ENCODE peak calls at places on chromosomes 2 and 18, in ten cellular contexts. One of them, this sample, is unnamed.

GRCh38 chr2:81658227-81658626 is 1353.7 kb upstream of the LRRTM1 start:
- DNase-seq in GM12865: no peak
- DNase-seq in heart left ventricle: no peak
- DNase-seq in NCI-H446 treated with DMSO at 0.1 percent for 48 hours: no peak
- DNase-seq in 8988T: no peak
- DNase-seq in activated T-cell treated with anti-CD3 and anti-CD28 coated beads for 1 hour: no peak
- DNase-seq in SK-N-DZ: no peak
- DNase-seq in mesothelial cell of epicardium: no peak
- DNase-seq in NCI-H1092 treated with DMSO at 0.1 percent for 48 hours: no peak
- DNase-seq in activated naive CD8-positive, alpha-beta T cell treated with anti-CD3 and anti-CD28 coated beads for 36 hours: no peak
- DNase-seq in this sample: no peak

GRCh38 chr2:99880148-99880983 is 262.0 kb downstream of the AFF3 start:
- DNase-seq in GM12865: no peak
- DNase-seq in heart left ventricle: no peak
- DNase-seq in NCI-H446 treated with DMSO at 0.1 percent for 48 hours: peak
- DNase-seq in 8988T: peak
- DNase-seq in activated T-cell treated with anti-CD3 and anti-CD28 coated beads for 1 hour: no peak
- DNase-seq in SK-N-DZ: peak
- DNase-seq in mesothelial cell of epicardium: no peak
- DNase-seq in NCI-H1092 treated with DMSO at 0.1 percent for 48 hours: peak
- DNase-seq in activated naive CD8-positive, alpha-beta T cell treated with anti-CD3 and anti-CD28 coated beads for 36 hours: no peak
- DNase-seq in this sample: peak

GRCh38 chr18:57733861-57734260 is 69.3 kb downstream of the ATP8B1 start:
- DNase-seq in GM12865: no peak
- DNase-seq in heart left ventricle: no peak
- DNase-seq in NCI-H446 treated with DMSO at 0.1 percent for 48 hours: no peak
- DNase-seq in 8988T: no peak
- DNase-seq in activated T-cell treated with anti-CD3 and anti-CD28 coated beads for 1 hour: no peak
- DNase-seq in SK-N-DZ: no peak
- DNase-seq in mesothelial cell of epicardium: no peak
- DNase-seq in NCI-H1092 treated with DMSO at 0.1 percent for 48 hours: no peak
- DNase-seq in activated naive CD8-positive, alpha-beta T cell treated with anti-CD3 and anti-CD28 coated beads for 36 hours: no peak
- DNase-seq in this sample: no peak

GRCh38 chr2:7882296-7882695 is 799.6 kb upstream of the ID2 start:
- DNase-seq in GM12865: no peak
- DNase-seq in heart left ventricle: no peak
- DNase-seq in NCI-H446 treated with DMSO at 0.1 percent for 48 hours: no peak
- DNase-seq in 8988T: no peak
- DNase-seq in activated T-cell treated with anti-CD3 and anti-CD28 coated beads for 1 hour: no peak
- DNase-seq in SK-N-DZ: no peak
- DNase-seq in mesothelial cell of epicardium: no peak
- DNase-seq in NCI-H1092 treated with DMSO at 0.1 percent for 48 hours: no peak
- DNase-seq in activated naive CD8-positive, alpha-beta T cell treated with anti-CD3 and anti-CD28 coated beads for 36 hours: no peak
- DNase-seq in this sample: no peak

GRCh38 chr18:61833387-61833786 is 59.4 kb downstream of the RNF152 start:
- DNase-seq in GM12865: peak
- DNase-seq in heart left ventricle: no peak
- DNase-seq in NCI-H446 treated with DMSO at 0.1 percent for 48 hours: no peak
- DNase-seq in 8988T: no peak
- DNase-seq in activated T-cell treated with anti-CD3 and anti-CD28 coated beads for 1 hour: no peak
- DNase-seq in SK-N-DZ: no peak
- DNase-seq in mesothelial cell of epicardium: no peak
- DNase-seq in NCI-H1092 treated with DMSO at 0.1 percent for 48 hours: no peak
- DNase-seq in activated naive CD8-positive, alpha-beta T cell treated with anti-CD3 and anti-CD28 coated beads for 36 hours: no peak
- DNase-seq in this sample: no peak

GRCh38 chr2:193793914-193794313 is 1599.2 kb upstream of the TMEFF2 start:
- DNase-seq in GM12865: no peak
- DNase-seq in heart left ventricle: no peak
- DNase-seq in NCI-H446 treated with DMSO at 0.1 percent for 48 hours: no peak
- DNase-seq in 8988T: no peak
- DNase-seq in activated T-cell treated with anti-CD3 and anti-CD28 coated beads for 1 hour: no peak
- DNase-seq in SK-N-DZ: no peak
- DNase-seq in mesothelial cell of epicardium: no peak
- DNase-seq in NCI-H1092 treated with DMSO at 0.1 percent for 48 hours: no peak
- DNase-seq in activated naive CD8-positive, alpha-beta T cell treated with anti-CD3 and anti-CD28 coated beads for 36 hours: no peak
- DNase-seq in this sample: no peak

GRCh38 chr2:71602581-71602980 is 149.2 kb downstream of the DYSF start:
- DNase-seq in GM12865: no peak
- DNase-seq in heart left ventricle: no peak
- DNase-seq in NCI-H446 treated with DMSO at 0.1 percent for 48 hours: no peak
- DNase-seq in 8988T: no peak
- DNase-seq in activated T-cell treated with anti-CD3 and anti-CD28 coated beads for 1 hour: no peak
- DNase-seq in SK-N-DZ: no peak
- DNase-seq in mesothelial cell of epicardium: no peak
- DNase-seq in NCI-H1092 treated with DMSO at 0.1 percent for 48 hours: no peak
- DNase-seq in activated naive CD8-positive, alpha-beta T cell treated with anti-CD3 and anti-CD28 coated beads for 36 hours: no peak
- DNase-seq in this sample: peak

GRCh38 chr2:138787053-138787666 is 7.0 kb upstream of the NXPH2 start:
- DNase-seq in GM12865: peak
- DNase-seq in heart left ventricle: no peak
- DNase-seq in NCI-H446 treated with DMSO at 0.1 percent for 48 hours: peak
- DNase-seq in 8988T: no peak
- DNase-seq in activated T-cell treated with anti-CD3 and anti-CD28 coated beads for 1 hour: no peak
- DNase-seq in SK-N-DZ: peak
- DNase-seq in mesothelial cell of epicardium: no peak
- DNase-seq in NCI-H1092 treated with DMSO at 0.1 percent for 48 hours: peak
- DNase-seq in activated naive CD8-positive, alpha-beta T cell treated with anti-CD3 and anti-CD28 coated beads for 36 hours: no peak
- DNase-seq in this sample: no peak

GRCh38 chr2:96526615-96527014 is 9.9 kb upstream of the ARID5A start:
- DNase-seq in GM12865: no peak
- DNase-seq in heart left ventricle: no peak
- DNase-seq in NCI-H446 treated with DMSO at 0.1 percent for 48 hours: no peak
- DNase-seq in 8988T: no peak
- DNase-seq in activated T-cell treated with anti-CD3 and anti-CD28 coated beads for 1 hour: no peak
- DNase-seq in SK-N-DZ: no peak
- DNase-seq in mesothelial cell of epicardium: no peak
- DNase-seq in NCI-H1092 treated with DMSO at 0.1 percent for 48 hours: no peak
- DNase-seq in activated naive CD8-positive, alpha-beta T cell treated with anti-CD3 and anti-CD28 coated beads for 36 hours: no peak
- DNase-seq in this sample: peak

GRCh38 chr2:32812316-32812715 is 134.4 kb upstream of the LTBP1 start:
- DNase-seq in GM12865: no peak
- DNase-seq in heart left ventricle: no peak
- DNase-seq in NCI-H446 treated with DMSO at 0.1 percent for 48 hours: no peak
- DNase-seq in 8988T: no peak
- DNase-seq in activated T-cell treated with anti-CD3 and anti-CD28 coated beads for 1 hour: no peak
- DNase-seq in SK-N-DZ: no peak
- DNase-seq in mesothelial cell of epicardium: no peak
- DNase-seq in NCI-H1092 treated with DMSO at 0.1 percent for 48 hours: no peak
- DNase-seq in activated naive CD8-positive, alpha-beta T cell treated with anti-CD3 and anti-CD28 coated beads for 36 hours: no peak
- DNase-seq in this sample: no peak

GRCh38 chr18:62572456-62572855 is 49.6 kb downstream of the ZCCHC2 start:
- DNase-seq in GM12865: no peak
- DNase-seq in heart left ventricle: no peak
- DNase-seq in NCI-H446 treated with DMSO at 0.1 percent for 48 hours: no peak
- DNase-seq in 8988T: no peak
- DNase-seq in activated T-cell treated with anti-CD3 and anti-CD28 coated beads for 1 hour: no peak
- DNase-seq in SK-N-DZ: no peak
- DNase-seq in mesothelial cell of epicardium: no peak
- DNase-seq in NCI-H1092 treated with DMSO at 0.1 percent for 48 hours: no peak
- DNase-seq in activated naive CD8-positive, alpha-beta T cell treated with anti-CD3 and anti-CD28 coated beads for 36 hours: no peak
- DNase-seq in this sample: no peak

GRCh38 chr2:17380003-17380402 is 138.2 kb downstream of the RAD51AP2 start:
- DNase-seq in GM12865: no peak
- DNase-seq in heart left ventricle: no peak
- DNase-seq in NCI-H446 treated with DMSO at 0.1 percent for 48 hours: no peak
- DNase-seq in 8988T: no peak
- DNase-seq in activated T-cell treated with anti-CD3 and anti-CD28 coated beads for 1 hour: no peak
- DNase-seq in SK-N-DZ: no peak
- DNase-seq in mesothelial cell of epicardium: no peak
- DNase-seq in NCI-H1092 treated with DMSO at 0.1 percent for 48 hours: no peak
- DNase-seq in activated naive CD8-positive, alpha-beta T cell treated with anti-CD3 and anti-CD28 coated beads for 36 hours: no peak
- DNase-seq in this sample: no peak

GRCh38 chr2:84781942-84782716 is 98.8 kb downstream of the TRABD2A start:
- DNase-seq in GM12865: peak
- DNase-seq in heart left ventricle: no peak
- DNase-seq in NCI-H446 treated with DMSO at 0.1 percent for 48 hours: no peak
- DNase-seq in 8988T: no peak
- DNase-seq in activated T-cell treated with anti-CD3 and anti-CD28 coated beads for 1 hour: peak
- DNase-seq in SK-N-DZ: no peak
- DNase-seq in mesothelial cell of epicardium: no peak
- DNase-seq in NCI-H1092 treated with DMSO at 0.1 percent for 48 hours: no peak
- DNase-seq in activated naive CD8-positive, alpha-beta T cell treated with anti-CD3 and anti-CD28 coated beads for 36 hours: peak
- DNase-seq in this sample: no peak

GRCh38 chr2:150110548-150110947 is 376.9 kb downstream of the RND3 start:
- DNase-seq in GM12865: no peak
- DNase-seq in heart left ventricle: no peak
- DNase-seq in NCI-H446 treated with DMSO at 0.1 percent for 48 hours: no peak
- DNase-seq in 8988T: no peak
- DNase-seq in activated T-cell treated with anti-CD3 and anti-CD28 coated beads for 1 hour: no peak
- DNase-seq in SK-N-DZ: no peak
- DNase-seq in mesothelial cell of epicardium: no peak
- DNase-seq in NCI-H1092 treated with DMSO at 0.1 percent for 48 hours: no peak
- DNase-seq in activated naive CD8-positive, alpha-beta T cell treated with anti-CD3 and anti-CD28 coated beads for 36 hours: no peak
- DNase-seq in this sample: no peak

GRCh38 chr18:10041180-10041579 is 127.4 kb downstream of the VAPA start:
- DNase-seq in GM12865: no peak
- DNase-seq in heart left ventricle: peak
- DNase-seq in NCI-H446 treated with DMSO at 0.1 percent for 48 hours: no peak
- DNase-seq in 8988T: no peak
- DNase-seq in activated T-cell treated with anti-CD3 and anti-CD28 coated beads for 1 hour: no peak
- DNase-seq in SK-N-DZ: no peak
- DNase-seq in mesothelial cell of epicardium: no peak
- DNase-seq in NCI-H1092 treated with DMSO at 0.1 percent for 48 hours: no peak
- DNase-seq in activated naive CD8-positive, alpha-beta T cell treated with anti-CD3 and anti-CD28 coated beads for 36 hours: no peak
- DNase-seq in this sample: no peak

GRCh38 chr2:58131191-58132011 is 84.8 kb downstream of the VRK2 start:
- DNase-seq in GM12865: no peak
- DNase-seq in heart left ventricle: peak
- DNase-seq in NCI-H446 treated with DMSO at 0.1 percent for 48 hours: no peak
- DNase-seq in 8988T: no peak
- DNase-seq in activated T-cell treated with anti-CD3 and anti-CD28 coated beads for 1 hour: no peak
- DNase-seq in SK-N-DZ: peak
- DNase-seq in mesothelial cell of epicardium: no peak
- DNase-seq in NCI-H1092 treated with DMSO at 0.1 percent for 48 hours: peak
- DNase-seq in activated naive CD8-positive, alpha-beta T cell treated with anti-CD3 and anti-CD28 coated beads for 36 hours: no peak
- DNase-seq in this sample: peak

GRCh38 chr2:15793078-15793913 is 147.1 kb upstream of the MYCN start:
- DNase-seq in GM12865: no peak
- DNase-seq in heart left ventricle: no peak
- DNase-seq in NCI-H446 treated with DMSO at 0.1 percent for 48 hours: no peak
- DNase-seq in 8988T: no peak
- DNase-seq in activated T-cell treated with anti-CD3 and anti-CD28 coated beads for 1 hour: no peak
- DNase-seq in SK-N-DZ: peak
- DNase-seq in mesothelial cell of epicardium: no peak
- DNase-seq in NCI-H1092 treated with DMSO at 0.1 percent for 48 hours: no peak
- DNase-seq in activated naive CD8-positive, alpha-beta T cell treated with anti-CD3 and anti-CD28 coated beads for 36 hours: no peak
- DNase-seq in this sample: no peak

GRCh38 chr2:143716527-143716926 is 587.3 kb downstream of the ARHGAP15 start:
- DNase-seq in GM12865: no peak
- DNase-seq in heart left ventricle: no peak
- DNase-seq in NCI-H446 treated with DMSO at 0.1 percent for 48 hours: no peak
- DNase-seq in 8988T: no peak
- DNase-seq in activated T-cell treated with anti-CD3 and anti-CD28 coated beads for 1 hour: no peak
- DNase-seq in SK-N-DZ: no peak
- DNase-seq in mesothelial cell of epicardium: no peak
- DNase-seq in NCI-H1092 treated with DMSO at 0.1 percent for 48 hours: no peak
- DNase-seq in activated naive CD8-positive, alpha-beta T cell treated with anti-CD3 and anti-CD28 coated beads for 36 hours: no peak
- DNase-seq in this sample: no peak

GRCh38 chr18:51196811-51197660 is 445 bp downstream of the MEX3C start:
- DNase-seq in GM12865: peak
- DNase-seq in heart left ventricle: peak
- DNase-seq in NCI-H446 treated with DMSO at 0.1 percent for 48 hours: no peak
- DNase-seq in 8988T: peak
- DNase-seq in activated T-cell treated with anti-CD3 and anti-CD28 coated beads for 1 hour: no peak
- DNase-seq in SK-N-DZ: peak
- DNase-seq in mesothelial cell of epicardium: peak
- DNase-seq in NCI-H1092 treated with DMSO at 0.1 percent for 48 hours: peak
- DNase-seq in activated naive CD8-positive, alpha-beta T cell treated with anti-CD3 and anti-CD28 coated beads for 36 hours: no peak
- DNase-seq in this sample: peak

GRCh38 chr2:9112079-9112721 is 94.4 kb upstream of the ASAP2 start:
- DNase-seq in GM12865: no peak
- DNase-seq in heart left ventricle: no peak
- DNase-seq in NCI-H446 treated with DMSO at 0.1 percent for 48 hours: no peak
- DNase-seq in 8988T: peak
- DNase-seq in activated T-cell treated with anti-CD3 and anti-CD28 coated beads for 1 hour: no peak
- DNase-seq in SK-N-DZ: peak
- DNase-seq in mesothelial cell of epicardium: peak
- DNase-seq in NCI-H1092 treated with DMSO at 0.1 percent for 48 hours: no peak
- DNase-seq in activated naive CD8-positive, alpha-beta T cell treated with anti-CD3 and anti-CD28 coated beads for 36 hours: no peak
- DNase-seq in this sample: peak

GRCh38 chr2:234330902-234331301 is 166.0 kb downstream of the ARL4C start:
- DNase-seq in GM12865: no peak
- DNase-seq in heart left ventricle: no peak
- DNase-seq in NCI-H446 treated with DMSO at 0.1 percent for 48 hours: no peak
- DNase-seq in 8988T: no peak
- DNase-seq in activated T-cell treated with anti-CD3 and anti-CD28 coated beads for 1 hour: no peak
- DNase-seq in SK-N-DZ: no peak
- DNase-seq in mesothelial cell of epicardium: peak
- DNase-seq in NCI-H1092 treated with DMSO at 0.1 percent for 48 hours: no peak
- DNase-seq in activated naive CD8-positive, alpha-beta T cell treated with anti-CD3 and anti-CD28 coated beads for 36 hours: no peak
- DNase-seq in this sample: no peak